ENCODE peak calls at places on chromosomes 16 and 17, in ten cellular contexts. K, L, M, S, G, U, N, X, Z and R are unnamed samples.

GRCh38 chr16:4675864-4676786 is 17.2 kb upstream of the NUDT16L1 start:
- DNase-seq in K (no peak), L (no peak), M (no peak), S (no peak), G (no peak), U (peak; percentile 41), N (peak; percentile 27), X (no peak), Z (no peak), R (no peak)

GRCh38 chr16:83967838-83968482 is at the start of gene NECAB2:
- DNase-seq in K (peak; percentile 62), L (peak; percentile 55), M (no peak), S (no peak), G (no peak), U (peak; percentile 60), N (no peak), X (peak; percentile 90), Z (peak; percentile 91), R (no peak)

GRCh38 chr16:16067127-16067526 is 117.7 kb downstream of the ABCC1 start:
- DNase-seq in K (peak; percentile 35), L (no peak), M (peak; percentile 62), S (no peak), G (no peak), U (no peak), N (no peak), X (no peak), Z (no peak), R (no peak)

GRCh38 chr16:80824623-80825364 is 20.4 kb upstream of the CDYL2 start:
- DNase-seq in K (no peak), L (peak; percentile 89), M (no peak), S (no peak), G (no peak), U (no peak), N (no peak), X (no peak), Z (peak; percentile 34), R (peak; percentile 23)

GRCh38 chr17:38853292-38854219 is at the start of gene RPL23:
- DNase-seq in K (peak; percentile 90), L (peak; percentile 98), M (peak; percentile 97), S (peak; percentile 87), G (peak; percentile 92), U (peak; percentile 94), N (peak; percentile 83), X (no peak), Z (peak; percentile 90), R (peak; percentile 87)

GRCh38 chr16:76959166-76959565 is 231.8 kb upstream of the MON1B start:
- DNase-seq in K (no peak), L (no peak), M (no peak), S (no peak), G (no peak), U (no peak), N (no peak), X (no peak), Z (no peak), R (no peak)

GRCh38 chr16:88758227-88758943 is 26.6 kb downstream of the PIEZO1 start:
- DNase-seq in K (no peak), L (no peak), M (no peak), S (no peak), G (no peak), U (no peak), N (no peak), X (peak; percentile 54), Z (peak; percentile 62), R (no peak)

GRCh38 chr17:10292057-10292931 is 80.5 kb downstream of the MYH13 start:
- DNase-seq in K (peak; percentile 41), L (no peak), M (peak; percentile 27), S (no peak), G (no peak), U (no peak), N (no peak), X (no peak), Z (no peak), R (peak; percentile 46)

GRCh38 chr17:41390411-41390938 is 6.9 kb downstream of the KRT31 start:
- DNase-seq in K (no peak), L (no peak), M (no peak), S (no peak), G (no peak), U (no peak), N (no peak), X (no peak), Z (no peak), R (no peak)

GRCh38 chr16:2719328-2720062 is 529 bp downstream of the PRSS27 start:
- DNase-seq in K (no peak), L (no peak), M (peak; percentile 90), S (no peak), G (no peak), U (no peak), N (no peak), X (no peak), Z (no peak), R (no peak)

GRCh38 chr17:81845881-81846742 is 11.3 kb upstream of the PPP1R27 start:
- DNase-seq in K (no peak), L (no peak), M (no peak), S (no peak), G (no peak), U (no peak), N (no peak), X (no peak), Z (no peak), R (no peak)

GRCh38 chr17:33014751-33015150 is 23.1 kb downstream of the SPACA3 start:
- DNase-seq in K (no peak), L (no peak), M (peak; percentile 4), S (no peak), G (no peak), U (no peak), N (no peak), X (no peak), Z (no peak), R (no peak)

GRCh38 chr17:51951737-51952136 is 206.8 kb downstream of the CA10 start:
- DNase-seq in K (no peak), L (no peak), M (no peak), S (no peak), G (no peak), U (no peak), N (no peak), X (no peak), Z (no peak), R (no peak)

GRCh38 chr17:73697872-73698271 is 53.6 kb upstream of the SDK2 start:
- DNase-seq in K (no peak), L (no peak), M (peak; percentile 62), S (peak; percentile 15), G (no peak), U (no peak), N (no peak), X (no peak), Z (no peak), R (no peak)

GRCh38 chr16:83744521-83744981 is 63.2 kb upstream of the HSBP1 start:
- DNase-seq in K (peak; percentile 20), L (peak; percentile 8), M (peak; percentile 47), S (no peak), G (no peak), U (no peak), N (no peak), X (peak; percentile 74), Z (no peak), R (no peak)

GRCh38 chr17:55813944-55814343 is 63.1 kb downstream of the PCTP start:
- DNase-seq in K (no peak), L (no peak), M (no peak), S (no peak), G (no peak), U (no peak), N (no peak), X (no peak), Z (no peak), R (no peak)

GRCh38 chr17:55587608-55588139 is 76.4 kb upstream of the SMIM36 start:
- DNase-seq in K (peak; percentile 24), L (peak; percentile 24), M (no peak), S (no peak), G (no peak), U (peak; percentile 46), N (no peak), X (no peak), Z (no peak), R (no peak)

GRCh38 chr16:89557230-89557935 is 3.1 kb upstream of the RPL13 start:
- DNase-seq in K (peak; percentile 85), L (peak; percentile 90), M (peak; percentile 73), S (no peak), G (peak; percentile 85), U (peak; percentile 82), N (peak; percentile 59), X (peak; percentile 76), Z (peak; percentile 87), R (no peak)

GRCh38 chr17:31533546-31534155 is 142.2 kb downstream of the RAB11FIP4 start:
- DNase-seq in K (no peak), L (peak; percentile 74), M (no peak), S (no peak), G (no peak), U (no peak), N (no peak), X (peak; percentile 78), Z (peak; percentile 87), R (peak; percentile 47)

GRCh38 chr17:4003501-4004421 is 39.5 kb upstream of the ATP2A3 start:
- DNase-seq in K (no peak), L (no peak), M (peak; percentile 83), S (no peak), G (no peak), U (no peak), N (no peak), X (no peak), Z (no peak), R (no peak)

GRCh38 chr16:228151-228855 is 946 bp downstream of the LUC7L start:
- DNase-seq in K (no peak), L (peak; percentile 41), M (no peak), S (no peak), G (no peak), U (no peak), N (no peak), X (no peak), Z (no peak), R (no peak)

GRCh38 chr17:67244621-67245072 is 349 bp downstream of the HELZ start:
- DNase-seq in K (no peak), L (peak; percentile 15), M (peak; percentile 30), S (no peak), G (no peak), U (peak; percentile 53), N (no peak), X (peak; percentile 25), Z (no peak), R (no peak)

GRCh38 chr16:86752582-86753175 is 174.3 kb downstream of the FOXL1 start:
- DNase-seq in K (no peak), L (no peak), M (no peak), S (no peak), G (no peak), U (no peak), N (no peak), X (no peak), Z (no peak), R (no peak)

GRCh38 chr17:35448214-35448898 is at the start of gene SLFN13:
- DNase-seq in K (peak; percentile 81), L (peak; percentile 73), M (peak; percentile 91), S (no peak), G (no peak), U (peak; percentile 41), N (peak; percentile 71), X (peak; percentile 38), Z (peak; percentile 31), R (peak; percentile 47)

GRCh38 chr16:77782694-77783093 is 5.7 kb upstream of the VAT1L start:
- DNase-seq in K (no peak), L (peak; percentile 44), M (no peak), S (no peak), G (no peak), U (no peak), N (no peak), X (no peak), Z (peak; percentile 28), R (no peak)